ENCODE peak calls at places on chromosomes 6 and 20, in eight cellular contexts. B, Q, Z, H, U, O, K and N are unnamed samples.

GRCh38 chr20:40390654-40391053 is 298.4 kb downstream of the MAFB start:
- DNase-seq in B (no peak), Q (no peak), Z (no peak), H (no peak), U (peak), O (no peak), K (no peak), N (peak)

GRCh38 chr6:7311920-7312615 is 931 bp downstream of the SSR1 start:
- DNase-seq in B (peak), Q (peak), Z (peak), H (no peak), U (peak), O (no peak), K (no peak), N (peak)

GRCh38 chr20:38723982-38724602 is at the start of gene SLC32A1:
- DNase-seq in B (no peak), Q (no peak), Z (peak), H (peak), U (no peak), O (no peak), K (peak), N (peak)

GRCh38 chr20:23211164-23211563 is 125.0 kb upstream of the CD93 start:
- DNase-seq in B (no peak), Q (no peak), Z (no peak), H (no peak), U (no peak), O (no peak), K (no peak), N (no peak)

GRCh38 chr6:91081452-91082067 is 494.7 kb upstream of the MAP3K7 start:
- DNase-seq in B (peak), Q (peak), Z (peak), H (peak), U (peak), O (peak), K (peak), N (peak)

GRCh38 chr6:84460491-84460890 is 233.0 kb upstream of the CEP162 start:
- DNase-seq in B (no peak), Q (no peak), Z (no peak), H (no peak), U (no peak), O (no peak), K (no peak), N (no peak)

GRCh38 chr6:53979468-53980067 is 131.7 kb upstream of the MLIP start:
- DNase-seq in B (peak), Q (peak), Z (peak), H (peak), U (peak), O (peak), K (peak), N (peak)

GRCh38 chr6:46653439-46653942 is 716 bp downstream of the SLC25A27 start:
- DNase-seq in B (no peak), Q (no peak), Z (no peak), H (no peak), U (no peak), O (no peak), K (no peak), N (peak)

GRCh38 chr6:169097336-169098052 is 156.2 kb downstream of the THBS2 start:
- DNase-seq in B (peak), Q (no peak), Z (peak), H (no peak), U (peak), O (no peak), K (peak), N (no peak)

GRCh38 chr20:46056970-46057855 is 28.2 kb downstream of the SLC12A5 start:
- DNase-seq in B (no peak), Q (no peak), Z (peak), H (no peak), U (peak), O (no peak), K (peak), N (peak)

GRCh38 chr6:67766061-67766460 is 869.0 kb upstream of the ADGRB3 start:
- DNase-seq in B (no peak), Q (no peak), Z (no peak), H (no peak), U (no peak), O (no peak), K (no peak), N (no peak)

GRCh38 chr6:136593748-136594490 is 43.7 kb upstream of the MAP7 start:
- DNase-seq in B (peak), Q (peak), Z (no peak), H (no peak), U (peak), O (peak), K (peak), N (peak)

GRCh38 chr20:48826883-48827771 is 672 bp downstream of the PREX1 start:
- DNase-seq in B (peak), Q (peak), Z (peak), H (peak), U (peak), O (no peak), K (no peak), N (peak)

GRCh38 chr6:10278786-10279185 is 136.1 kb downstream of the TFAP2A start:
- DNase-seq in B (no peak), Q (no peak), Z (no peak), H (no peak), U (no peak), O (no peak), K (no peak), N (no peak)

GRCh38 chr20:41171736-41172295 is 34.5 kb downstream of the PLCG1 start:
- DNase-seq in B (no peak), Q (no peak), Z (no peak), H (no peak), U (no peak), O (no peak), K (no peak), N (no peak)

GRCh38 chr6:57173056-57173885 is 1.1 kb downstream of the BAG2 start:
- DNase-seq in B (peak), Q (peak), Z (peak), H (peak), U (peak), O (no peak), K (peak), N (peak)

GRCh38 chr6:136066005-136066404 is 184.1 kb downstream of the MTFR2 start:
- DNase-seq in B (no peak), Q (no peak), Z (no peak), H (no peak), U (peak), O (no peak), K (no peak), N (no peak)

GRCh38 chr20:59752101-59752586 is 147.8 kb downstream of the PHACTR3 start:
- DNase-seq in B (no peak), Q (peak), Z (no peak), H (no peak), U (no peak), O (no peak), K (no peak), N (no peak)

DNA sequence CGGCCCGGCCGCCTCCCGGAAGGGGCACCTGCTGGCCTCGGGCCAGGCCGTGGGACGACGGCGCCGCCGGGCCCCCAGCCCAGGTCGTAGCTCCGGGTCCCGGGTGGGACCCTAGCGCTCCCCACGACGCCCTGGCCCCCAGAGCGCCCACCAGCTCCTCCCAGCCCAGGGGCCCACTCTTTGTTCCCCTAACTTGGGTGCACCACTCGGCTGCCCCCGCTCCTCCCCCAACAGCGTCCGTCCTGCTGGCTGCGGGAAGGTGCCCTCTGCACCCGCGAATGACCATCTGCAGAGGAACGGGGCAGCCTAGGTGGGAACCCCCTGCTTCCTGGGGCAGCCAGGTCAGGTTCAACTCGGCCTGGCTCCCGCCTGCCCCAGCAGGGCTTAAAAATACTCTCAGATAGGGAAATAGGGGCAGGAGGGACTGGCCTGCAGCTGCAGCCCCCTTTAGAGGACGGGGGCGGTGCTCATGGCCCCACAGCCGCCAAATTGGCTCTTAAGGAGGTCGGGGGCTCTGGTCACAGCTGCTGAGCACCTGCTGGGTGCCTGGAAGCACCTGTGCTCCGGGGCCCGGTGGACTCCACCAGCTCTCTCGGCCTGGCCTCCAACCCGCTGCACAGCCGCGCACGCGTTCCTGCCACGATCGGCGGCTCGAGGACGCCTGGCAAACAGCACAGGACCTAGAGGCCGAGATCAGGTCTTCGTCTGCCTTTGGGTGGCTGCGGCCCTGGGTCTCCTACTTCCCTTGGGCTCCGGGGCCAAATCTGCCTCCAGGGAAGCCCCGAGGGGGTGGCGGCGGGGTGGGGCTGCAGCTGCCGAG is 581 bp upstream of the LAMA5 start:
- DNase-seq in B (peak), Q (no peak), Z (peak), H (peak), U (no peak), O (no peak), K (peak), N (peak)
- TF ChIP-seq EZH2phosphoT487 in B (no peak), Q (no peak), Z (no peak), H (no peak), U (no peak), O (no peak), K (no peak), N (no peak)

GRCh38 chr6:34196116-34196832 is 40.4 kb upstream of the HMGA1 start:
- DNase-seq in B (peak), Q (peak), Z (peak), H (peak), U (peak), O (peak), K (peak), N (peak)

GRCh38 chr6:34194770-34195169 is 41.9 kb upstream of the HMGA1 start:
- DNase-seq in B (no peak), Q (no peak), Z (no peak), H (no peak), U (no peak), O (no peak), K (no peak), N (peak)

GRCh38 chr6:34189806-34190503 is 44.1 kb upstream of the GRM4 start:
- DNase-seq in B (no peak), Q (no peak), Z (no peak), H (no peak), U (no peak), O (no peak), K (no peak), N (no peak)

GRCh38 chr6:34195726-34196115 is 41.0 kb upstream of the HMGA1 start:
- DNase-seq in B (no peak), Q (no peak), Z (no peak), H (no peak), U (no peak), O (no peak), K (no peak), N (no peak)

DNA sequence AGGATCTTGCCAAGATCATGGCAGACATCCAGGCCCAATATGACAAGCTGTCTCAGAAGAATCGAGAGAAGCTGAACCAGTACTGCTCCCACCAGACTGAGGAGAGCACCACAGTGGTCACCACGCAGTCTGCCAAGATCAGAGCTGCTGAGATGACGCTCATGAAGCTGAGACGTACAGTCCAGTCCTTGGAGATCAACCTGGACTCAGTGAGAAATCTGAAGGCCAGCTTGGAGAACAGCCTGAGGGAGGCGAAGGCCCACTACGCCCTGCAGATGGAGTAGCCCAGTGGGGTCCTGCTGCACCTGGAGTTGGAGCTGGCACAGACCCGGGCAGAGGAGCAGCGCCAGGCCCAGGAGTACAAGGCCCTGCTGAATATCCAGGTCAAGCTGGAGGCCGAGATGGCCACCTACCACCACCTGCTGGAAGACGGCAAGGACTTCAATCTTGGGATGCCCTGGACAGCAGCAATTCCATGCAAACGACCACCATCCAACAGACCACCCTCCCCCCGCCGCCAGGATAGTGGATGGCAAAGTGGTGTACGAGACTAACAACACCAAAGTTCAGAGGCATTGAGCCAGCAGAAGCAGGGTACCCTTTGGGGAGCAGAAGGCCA is 44.7 kb upstream of the GRM4 start:
- DNase-seq in B (no peak), Q (no peak), Z (no peak), H (no peak), U (no peak), O (no peak), K (no peak), N (peak)
- TF ChIP-seq EZH2phosphoT487 in B (no peak), Q (no peak), Z (no peak), H (no peak), U (no peak), O (no peak), K (no peak), N (no peak)

DNA sequence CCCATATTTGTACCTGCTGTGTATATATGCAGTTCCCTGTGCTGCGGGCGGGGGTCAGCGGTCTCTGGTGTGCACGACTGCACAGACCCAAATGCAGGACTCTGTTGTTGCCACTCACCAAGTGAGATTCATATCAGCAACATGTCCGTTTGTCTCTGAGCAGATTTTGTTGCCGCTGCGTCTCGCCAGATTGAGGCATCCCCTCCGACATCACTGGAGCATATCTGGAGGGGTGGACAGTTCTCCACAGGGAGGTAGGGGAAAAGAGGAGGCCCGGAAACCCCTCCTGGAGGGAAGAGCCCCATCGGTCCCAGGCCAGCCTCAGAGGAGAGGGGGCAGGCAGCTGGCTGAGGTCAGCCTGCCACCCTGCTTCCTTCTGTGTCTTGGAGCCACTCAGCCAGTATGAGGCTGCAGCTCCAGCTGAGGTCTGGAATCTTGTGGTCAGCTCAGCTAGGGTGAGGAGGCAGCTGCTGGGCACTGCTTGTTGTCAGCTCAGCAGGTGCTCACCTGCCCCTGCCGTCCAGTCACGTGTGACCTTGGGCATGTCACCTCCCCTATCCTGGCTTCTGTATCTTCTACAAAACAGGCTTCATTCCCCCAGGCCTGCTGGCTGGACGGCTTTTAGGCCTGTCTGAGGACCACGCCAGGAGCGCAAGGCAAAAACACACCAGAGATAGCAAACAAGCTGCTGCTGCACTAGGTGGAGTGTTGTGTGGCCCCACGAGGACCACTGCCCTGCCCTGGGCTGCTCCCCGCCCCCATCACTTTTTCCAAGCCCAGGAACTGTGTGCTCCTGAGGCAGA is 47.1 kb downstream of the HNF4A start:
- DNase-seq in B (no peak), Q (no peak), Z (no peak), H (peak), U (no peak), O (no peak), K (peak), N (no peak)
- TF ChIP-seq EZH2phosphoT487 in B (no peak), Q (no peak), Z (no peak), H (no peak), U (no peak), O (no peak), K (no peak), N (no peak)

DNA sequence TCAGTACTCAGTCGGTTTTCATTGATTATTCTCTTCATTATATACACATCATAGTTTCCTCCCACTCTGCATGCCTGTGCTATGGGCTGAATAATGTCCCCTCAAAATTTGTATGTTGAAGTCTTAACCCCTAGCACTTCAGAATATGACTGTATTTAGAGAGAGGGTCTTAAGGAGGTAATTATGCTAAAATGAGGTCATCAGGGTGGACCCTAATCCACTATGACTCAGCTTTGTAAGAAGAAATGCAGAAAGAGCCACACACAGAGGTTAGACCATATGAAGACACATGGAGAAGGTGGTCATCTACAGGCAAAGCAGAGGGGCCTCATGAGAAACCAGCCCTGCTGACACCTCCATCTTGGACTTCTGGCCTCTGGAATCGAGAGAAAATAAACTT is 15.8 kb downstream of the ABHD12 start:
- DNase-seq in B (no peak), Q (no peak), Z (no peak), H (no peak), U (no peak), O (no peak), K (no peak), N (no peak)
- TF ChIP-seq EZH2phosphoT487 in B (no peak), Q (no peak), Z (no peak), H (no peak), U (no peak), O (no peak), K (no peak), N (no peak)

DNA sequence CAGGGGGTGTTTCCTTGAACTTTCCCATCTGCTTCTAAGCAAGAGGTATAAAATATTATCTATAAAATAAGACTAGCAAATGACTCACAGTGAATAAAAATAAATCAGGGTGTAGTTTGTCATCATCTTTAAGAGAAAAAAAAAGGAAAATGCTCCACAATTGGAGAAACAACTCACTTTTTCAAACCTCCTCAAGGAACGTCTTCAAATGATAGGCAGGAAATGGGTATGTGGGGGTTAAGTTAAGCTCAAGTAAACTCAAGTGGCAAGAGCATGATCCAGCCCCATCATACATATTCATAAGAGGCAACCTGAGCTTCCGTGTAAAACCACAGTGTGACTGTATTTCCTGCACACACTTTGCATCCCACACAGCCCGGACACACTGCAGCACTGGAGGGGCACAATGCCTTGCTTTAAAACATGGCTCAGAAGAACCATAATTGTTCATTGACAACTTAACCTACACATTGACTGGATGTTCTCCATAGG is 58.5 kb upstream of the CEP85L start:
- DNase-seq in B (peak), Q (peak), Z (no peak), H (no peak), U (peak), O (no peak), K (no peak), N (peak)
- TF ChIP-seq EZH2phosphoT487 in B (no peak), Q (no peak), Z (no peak), H (no peak), U (no peak), O (no peak), K (no peak), N (no peak)

GRCh38 chr6:80489911-80490635 is 383.6 kb downstream of the BCKDHB start:
- DNase-seq in B (peak), Q (peak), Z (no peak), H (no peak), U (no peak), O (no peak), K (no peak), N (no peak)
- TF ChIP-seq EZH2phosphoT487 in B (no peak), Q (no peak), Z (no peak), H (no peak), U (no peak), O (no peak), K (no peak), N (no peak)

DNA sequence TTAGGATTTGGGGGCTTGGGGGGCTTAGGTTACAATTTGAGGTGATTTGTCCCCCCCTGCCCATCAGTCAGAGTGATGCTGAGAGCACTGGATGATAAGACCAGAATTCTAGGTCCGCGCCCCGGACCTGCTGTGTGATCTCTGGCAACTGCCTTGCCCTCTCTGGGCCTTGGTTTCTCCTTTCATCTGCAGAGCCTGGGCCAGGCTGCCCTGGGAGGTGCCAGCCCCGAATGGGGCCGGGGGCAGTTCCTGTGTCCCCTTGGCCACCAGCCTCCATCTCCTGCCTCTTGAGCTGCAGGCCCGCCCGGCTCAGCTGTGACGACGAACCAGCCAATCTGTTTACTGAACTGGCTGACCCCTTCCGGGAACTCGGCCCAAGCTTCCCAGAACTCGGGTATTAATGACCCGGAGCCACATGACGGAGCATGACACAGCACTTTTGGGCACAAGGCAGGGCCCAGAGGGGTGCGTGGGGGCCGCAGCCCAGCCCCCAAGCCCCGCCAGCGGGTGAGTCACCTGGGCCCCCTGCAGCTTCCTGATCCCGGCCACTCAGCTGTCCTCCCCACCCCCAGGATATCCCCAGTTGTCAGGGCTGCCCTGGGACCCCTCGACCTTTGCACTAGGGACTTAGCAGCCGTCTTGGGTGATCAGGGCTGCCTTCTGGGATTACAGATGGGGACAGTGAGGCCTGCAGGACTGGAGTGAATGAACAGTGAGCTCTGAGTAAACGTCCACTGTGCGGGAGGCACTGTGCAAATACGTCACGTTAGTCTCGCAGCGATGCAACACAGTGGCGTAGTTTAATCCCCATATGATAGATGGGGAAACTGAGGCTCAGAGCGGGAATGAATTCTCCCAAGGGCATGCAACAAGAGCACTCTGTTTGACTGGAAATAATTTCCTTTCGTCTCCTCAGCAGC is 102.0 kb downstream of the CEBPB start:
- DNase-seq in B (peak), Q (no peak), Z (no peak), H (no peak), U (peak), O (no peak), K (peak), N (peak)
- TF ChIP-seq EZH2phosphoT487 in B (no peak), Q (no peak), Z (no peak), H (no peak), U (no peak), O (no peak), K (no peak), N (no peak)

GRCh38 chr6:18752278-18753057 is 365.3 kb downstream of the RNF144B start:
- DNase-seq in B (no peak), Q (no peak), Z (no peak), H (no peak), U (no peak), O (no peak), K (no peak), N (peak)
- TF ChIP-seq EZH2phosphoT487 in B (no peak), Q (no peak), Z (no peak), H (no peak), U (no peak), O (no peak), K (no peak), N (no peak)